ENCODE peak calls at places on chromosomes 13 and 19, in four cellular contexts. One of them, this sample, is unnamed.

GRCh38 chr19:16462757-16463250 is 9.0 kb downstream of the EPS15L1 start:
- DNase-seq in right lobe of liver: peak; percentile 75
- DNase-seq in heart right ventricle: no peak
- DNase-seq in sigmoid colon: no peak
- DNase-seq in this sample: no peak

GRCh38 chr13:57982782-57983181 is 351.2 kb downstream of the PCDH17 start:
- DNase-seq in sigmoid colon: no peak
- DNase-seq in heart right ventricle: no peak
- DNase-seq in right lobe of liver: no peak
- DNase-seq in this sample: no peak

GRCh38 chr19:8057545-8058270 is 5.1 kb downstream of the CCL25 start:
- DNase-seq in right lobe of liver: no peak
- DNase-seq in heart right ventricle: no peak
- DNase-seq in sigmoid colon: no peak
- DNase-seq in this sample: no peak

GRCh38 chr19:48872182-48872883 is at the start of gene PPP1R15A:
- DNase-seq in right lobe of liver: peak; percentile 96
- DNase-seq in sigmoid colon: peak; percentile 99
- DNase-seq in heart right ventricle: peak; percentile 98
- DNase-seq in this sample: peak; percentile 97

GRCh38 chr19:48963371-48964204 is 1.5 kb upstream of the FTL start:
- DNase-seq in heart right ventricle: peak; percentile 78
- DNase-seq in right lobe of liver: peak; percentile 92
- DNase-seq in sigmoid colon: peak; percentile 95
- DNase-seq in this sample: peak; percentile 93

GRCh38 chr19:10553943-10554381 is 10.3 kb downstream of the ATG4D start:
- DNase-seq in right lobe of liver: no peak
- DNase-seq in heart right ventricle: no peak
- DNase-seq in sigmoid colon: no peak
- DNase-seq in this sample: no peak

GRCh38 chr19:15790096-15790495 is 2.6 kb downstream of the OR10H5 start:
- DNase-seq in right lobe of liver: peak; percentile 46
- DNase-seq in heart right ventricle: no peak
- DNase-seq in sigmoid colon: no peak
- DNase-seq in this sample: no peak

GRCh38 chr19:15216363-15216762 is 15.6 kb upstream of the NOTCH3 start:
- DNase-seq in sigmoid colon: no peak
- DNase-seq in heart right ventricle: no peak
- DNase-seq in right lobe of liver: no peak
- DNase-seq in this sample: no peak

GRCh38 chr13:108915095-108915633 is 285.8 kb downstream of the MYO16 start:
- DNase-seq in heart right ventricle: no peak
- DNase-seq in sigmoid colon: no peak
- DNase-seq in right lobe of liver: no peak
- DNase-seq in this sample: no peak

GRCh38 chr13:107669356-107669755 is 546.0 kb downstream of the LIG4 start:
- DNase-seq in right lobe of liver: no peak
- DNase-seq in heart right ventricle: no peak
- DNase-seq in sigmoid colon: no peak
- DNase-seq in this sample: no peak

GRCh38 chr13:30681489-30682242 is 53.7 kb upstream of the ALOX5AP start:
- DNase-seq in sigmoid colon: no peak
- DNase-seq in right lobe of liver: no peak
- DNase-seq in heart right ventricle: no peak
- DNase-seq in this sample: no peak

GRCh38 chr13:72774019-72774418 is 7.7 kb downstream of the DIS3 start:
- DNase-seq in right lobe of liver: no peak
- DNase-seq in heart right ventricle: no peak
- DNase-seq in sigmoid colon: no peak
- DNase-seq in this sample: no peak

GRCh38 chr19:17538684-17539287 is 16.7 kb upstream of the COLGALT1 start:
- DNase-seq in sigmoid colon: no peak
- DNase-seq in heart right ventricle: no peak
- DNase-seq in right lobe of liver: no peak
- DNase-seq in this sample: no peak

GRCh38 chr19:47309608-47310007 is at the start of gene C5AR1:
- DNase-seq in sigmoid colon: peak; percentile 77
- DNase-seq in heart right ventricle: peak; percentile 35
- DNase-seq in right lobe of liver: peak; percentile 66
- DNase-seq in this sample: no peak

GRCh38 chr19:49746206-49746958 is 16.7 kb downstream of the TSKS start:
- DNase-seq in heart right ventricle: peak; percentile 69
- DNase-seq in sigmoid colon: peak; percentile 78
- DNase-seq in right lobe of liver: peak; percentile 60
- DNase-seq in this sample: no peak

GRCh38 chr13:66152596-66152995 is 1077.5 kb downstream of the PCDH9 start:
- DNase-seq in sigmoid colon: no peak
- DNase-seq in heart right ventricle: no peak
- DNase-seq in right lobe of liver: no peak
- DNase-seq in this sample: no peak

GRCh38 chr13:108322206-108322824 is 52.8 kb downstream of the TNFSF13B start:
- DNase-seq in sigmoid colon: no peak
- DNase-seq in heart right ventricle: no peak
- DNase-seq in right lobe of liver: no peak
- DNase-seq in this sample: no peak

GRCh38 chr19:10288662-10289166 is 1.0 kb upstream of the ICAM5 start:
- DNase-seq in sigmoid colon: no peak
- DNase-seq in heart right ventricle: no peak
- DNase-seq in right lobe of liver: peak; percentile 52
- DNase-seq in this sample: no peak

GRCh38 chr13:20221772-20222171 is 10.3 kb downstream of the GJB6 start:
- DNase-seq in sigmoid colon: no peak
- DNase-seq in right lobe of liver: no peak
- DNase-seq in heart right ventricle: no peak
- DNase-seq in this sample: no peak

GRCh38 chr13:98216135-98216565 is 39.1 kb upstream of the RNF113B start:
- DNase-seq in sigmoid colon: no peak
- DNase-seq in right lobe of liver: peak; percentile 45
- DNase-seq in heart right ventricle: peak; percentile 63
- DNase-seq in this sample: no peak

GRCh38 chr19:7177926-7178325 is 108.4 kb downstream of the ZNF557 start:
- DNase-seq in sigmoid colon: peak; percentile 66
- DNase-seq in right lobe of liver: no peak
- DNase-seq in heart right ventricle: no peak
- DNase-seq in this sample: no peak

GRCh38 chr19:27717825-27718224 is 1495.1 kb downstream of the UQCRFS1 start:
- DNase-seq in heart right ventricle: no peak
- DNase-seq in right lobe of liver: no peak
- DNase-seq in sigmoid colon: no peak
- DNase-seq in this sample: no peak

GRCh38 chr13:82933986-82934385 is 948.3 kb downstream of the SLITRK1 start:
- DNase-seq in sigmoid colon: no peak
- DNase-seq in right lobe of liver: no peak
- DNase-seq in heart right ventricle: no peak
- DNase-seq in this sample: no peak

GRCh38 chr19:2231621-2232221 is 4.4 kb downstream of the PLEKHJ1 start:
- DNase-seq in sigmoid colon: no peak
- DNase-seq in heart right ventricle: no peak
- DNase-seq in right lobe of liver: no peak
- DNase-seq in this sample: no peak

GRCh38 chr19:41327499-41328156 is 17.7 kb downstream of the CCDC97 start:
- DNase-seq in sigmoid colon: no peak
- DNase-seq in right lobe of liver: peak; percentile 81
- DNase-seq in heart right ventricle: peak; percentile 79
- DNase-seq in this sample: no peak

GRCh38 chr13:50599927-50600326 is 243.6 kb downstream of the DLEU7 start:
- DNase-seq in heart right ventricle: no peak
- DNase-seq in right lobe of liver: no peak
- DNase-seq in sigmoid colon: no peak
- DNase-seq in this sample: no peak

GRCh38 chr13:23711355-23711754 is 141.1 kb downstream of the TNFRSF19 start:
- DNase-seq in right lobe of liver: no peak
- DNase-seq in sigmoid colon: no peak
- DNase-seq in heart right ventricle: no peak
- DNase-seq in this sample: no peak

GRCh38 chr13:23715092-23715761 is 145.0 kb downstream of the TNFRSF19 start:
- DNase-seq in right lobe of liver: no peak
- DNase-seq in heart right ventricle: no peak
- DNase-seq in sigmoid colon: no peak
- DNase-seq in this sample: no peak

GRCh38 chr13:23718916-23719470 is 148.8 kb downstream of the TNFRSF19 start:
- DNase-seq in heart right ventricle: no peak
- DNase-seq in right lobe of liver: no peak
- DNase-seq in sigmoid colon: no peak
- DNase-seq in this sample: no peak

GRCh38 chr13:23714672-23715071 is 144.5 kb downstream of the TNFRSF19 start:
- DNase-seq in heart right ventricle: no peak
- DNase-seq in right lobe of liver: no peak
- DNase-seq in sigmoid colon: no peak
- DNase-seq in this sample: no peak

GRCh38 chr13:23715762-23716235 is 145.6 kb downstream of the TNFRSF19 start:
- DNase-seq in right lobe of liver: no peak
- DNase-seq in sigmoid colon: no peak
- DNase-seq in heart right ventricle: no peak
- DNase-seq in this sample: no peak
- TF ChIP-seq CTCF in right lobe of liver: no peak
- TF ChIP-seq CTCF in sigmoid colon: no peak
- TF ChIP-seq CTCF in heart right ventricle: peak; percentile 17
- TF ChIP-seq CTCF in this sample: peak; percentile 63

GRCh38 chr13:22800726-22801401 is 379.9 kb upstream of the SGCG start:
- DNase-seq in right lobe of liver: no peak
- DNase-seq in sigmoid colon: peak; percentile 68
- DNase-seq in heart right ventricle: no peak
- DNase-seq in this sample: no peak
- TF ChIP-seq CTCF in right lobe of liver: no peak
- TF ChIP-seq CTCF in sigmoid colon: no peak
- TF ChIP-seq CTCF in heart right ventricle: no peak
- TF ChIP-seq CTCF in this sample: no peak

DNA sequence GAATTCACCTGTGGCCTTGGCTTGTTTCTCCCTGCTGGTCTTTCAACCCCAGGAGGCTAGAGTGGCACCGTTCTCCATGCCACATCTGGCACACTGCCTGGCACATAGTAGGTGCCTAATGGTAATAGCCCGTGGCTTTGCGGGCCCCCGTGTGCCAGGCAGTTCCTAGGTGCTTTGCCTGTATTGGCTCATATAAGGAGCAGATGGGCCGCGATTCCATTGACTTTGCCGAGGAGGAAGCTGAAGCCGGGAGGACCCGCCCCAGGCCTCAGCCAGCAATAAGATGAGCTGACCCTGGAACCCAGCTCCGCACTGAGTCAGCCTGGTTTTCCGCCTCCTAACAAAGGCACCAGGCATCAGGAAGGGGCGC is 807 bp downstream of the PGLYRP1 start:
- DNase-seq in sigmoid colon: no peak
- DNase-seq in right lobe of liver: no peak
- DNase-seq in heart right ventricle: no peak
- DNase-seq in this sample: no peak
- TF ChIP-seq CTCF in sigmoid colon: no peak
- TF ChIP-seq CTCF in right lobe of liver: no peak
- TF ChIP-seq CTCF in heart right ventricle: no peak
- TF ChIP-seq CTCF in this sample: no peak

GRCh38 chr19:54026656-54027055 is 35.2 kb downstream of the CACNG6 start:
- DNase-seq in right lobe of liver: no peak
- DNase-seq in sigmoid colon: no peak
- DNase-seq in heart right ventricle: no peak
- DNase-seq in this sample: no peak

GRCh38 chr19:54035215-54036178 is 28.2 kb downstream of the VSTM1 start:
- DNase-seq in heart right ventricle: no peak
- DNase-seq in sigmoid colon: no peak
- DNase-seq in right lobe of liver: no peak
- DNase-seq in this sample: no peak

GRCh38 chr19:54029930-54030490 is 33.7 kb downstream of the VSTM1 start:
- DNase-seq in heart right ventricle: peak; percentile 28
- DNase-seq in right lobe of liver: peak; percentile 41
- DNase-seq in sigmoid colon: no peak
- DNase-seq in this sample: no peak

DNA sequence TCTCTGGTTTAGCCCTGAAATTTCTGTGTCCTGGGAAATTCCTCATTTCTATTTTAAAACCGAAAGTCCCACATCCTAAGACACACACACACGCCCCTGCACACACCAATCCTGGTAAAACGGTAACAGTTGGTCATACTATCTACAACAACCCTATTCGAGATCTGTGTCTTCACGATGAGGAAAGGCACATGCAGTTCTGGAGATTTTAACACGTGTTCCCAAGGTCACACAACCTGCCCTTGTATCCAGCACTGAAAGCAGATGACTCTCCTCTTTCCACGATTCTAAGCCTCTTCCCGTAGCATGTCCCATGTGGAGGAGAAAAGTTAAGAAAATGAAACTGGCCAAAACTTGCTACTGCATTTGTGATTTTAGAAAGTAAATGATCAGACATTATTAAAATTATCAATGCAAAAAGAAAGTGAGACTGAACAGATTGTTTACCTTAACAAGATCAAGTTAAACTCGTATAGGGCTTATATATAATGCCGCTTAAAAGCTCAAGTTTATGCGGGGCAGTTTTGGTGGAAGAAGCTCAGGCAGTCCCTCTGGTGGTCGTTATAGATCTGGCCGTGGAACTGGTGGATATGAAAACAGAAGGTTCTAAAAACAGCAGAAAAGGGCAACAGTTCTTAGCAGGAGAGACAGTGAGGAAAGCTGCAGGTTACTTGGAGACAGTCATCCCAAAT is 32.7 kb downstream of the VSTM1 start:
- DNase-seq in heart right ventricle: no peak
- DNase-seq in sigmoid colon: no peak
- DNase-seq in right lobe of liver: no peak
- DNase-seq in this sample: no peak
- TF ChIP-seq CTCF in heart right ventricle: no peak
- TF ChIP-seq CTCF in sigmoid colon: no peak
- TF ChIP-seq CTCF in right lobe of liver: peak; percentile 11
- TF ChIP-seq CTCF in this sample: peak; percentile 66